ENCODE peak calls at places on chromosome 17, in seven cellular contexts. H, T, J, D, O, G and P are unnamed samples.

GRCh38 chr17:47989159-47989558 is 18.2 kb downstream of the CDK5RAP3 start:
- DNase-seq in H (no peak), T (no peak), J (no peak), D (no peak), O (no peak), G (no peak), P (no peak)

GRCh38 chr17:60720763-60721531 is 43.3 kb downstream of the BCAS3 start:
- DNase-seq in H (peak), T (peak), J (no peak), D (no peak), O (peak), G (peak), P (peak)

GRCh38 chr17:55642741-55643140 is 79.9 kb downstream of the TMEM100 start:
- DNase-seq in H (no peak), T (no peak), J (no peak), D (no peak), O (no peak), G (no peak), P (no peak)

GRCh38 chr17:67111327-67111726 is 67.0 kb downstream of the CACNG1 start:
- DNase-seq in H (no peak), T (no peak), J (no peak), D (no peak), O (no peak), G (no peak), P (no peak)

GRCh38 chr17:43211480-43212402 is at the start of gene TMEM106A:
- DNase-seq in H (peak), T (peak), J (peak), D (peak), O (peak), G (no peak), P (peak)

GRCh38 chr17:37425268-37425667 is 18.6 kb downstream of the TADA2A start:
- DNase-seq in H (no peak), T (no peak), J (no peak), D (no peak), O (no peak), G (no peak), P (no peak)

GRCh38 chr17:81902023-81902652 is at the start of gene NPB:
- DNase-seq in H (peak), T (no peak), J (no peak), D (no peak), O (no peak), G (no peak), P (no peak)

GRCh38 chr17:27540300-27541105 is 84.3 kb downstream of the KSR1 start:
- DNase-seq in H (no peak), T (peak), J (no peak), D (peak), O (no peak), G (no peak), P (no peak)

GRCh38 chr17:12815642-12816141 is 26.4 kb downstream of the ARHGAP44 start:
- DNase-seq in H (no peak), T (no peak), J (no peak), D (no peak), O (peak), G (no peak), P (no peak)

GRCh38 chr17:37305406-37305905 is 70.3 kb upstream of the C17orf78 start:
- DNase-seq in H (no peak), T (no peak), J (no peak), D (no peak), O (no peak), G (no peak), P (no peak)

GRCh38 chr17:69870751-69871199 is 204.2 kb upstream of the KCNJ16 start:
- DNase-seq in H (no peak), T (no peak), J (no peak), D (no peak), O (no peak), G (no peak), P (no peak)

GRCh38 chr17:20234266-20234665 is 225.1 kb downstream of the SPECC1 start:
- DNase-seq in H (peak), T (no peak), J (peak), D (no peak), O (no peak), G (no peak), P (no peak)

GRCh38 chr17:61410100-61410551 is 10.5 kb downstream of the TBX2 start:
- DNase-seq in H (no peak), T (no peak), J (no peak), D (no peak), O (no peak), G (no peak), P (no peak)

GRCh38 chr17:19482571-19482970 is 51.1 kb upstream of the SLC47A1 start:
- DNase-seq in H (no peak), T (no peak), J (no peak), D (no peak), O (no peak), G (no peak), P (no peak)